ENCODE peak calls at places on chromosomes 3 and 15, in five cellular contexts. D, N, I, P and O are unnamed samples.

GRCh38 chr3:43960448-43960840 is 269.7 kb downstream of the ABHD5 start:
- DNase-seq in D (no peak), N (no peak), I (no peak), P (no peak), O (no peak)

GRCh38 chr3:121957674-121958419 is 63.6 kb downstream of the SLC15A2 start:
- DNase-seq in D (no peak), N (no peak), I (no peak), P (no peak), O (no peak)

GRCh38 chr3:48157950-48158376 is 30.3 kb downstream of the CDC25A start:
- DNase-seq in D (no peak), N (no peak), I (peak; percentile 14), P (peak; percentile 64), O (peak; percentile 54)

GRCh38 chr3:171615281-171615680 is 155.1 kb upstream of the TNIK start:
- DNase-seq in D (no peak), N (no peak), I (no peak), P (no peak), O (no peak)

GRCh38 chr3:25589783-25590258 is 74.9 kb downstream of the TOP2B start:
- DNase-seq in D (peak; percentile 80), N (no peak), I (no peak), P (no peak), O (no peak)

GRCh38 chr15:89937365-89938355 is 24.9 kb upstream of the ARPIN start:
- DNase-seq in D (no peak), N (no peak), I (no peak), P (no peak), O (no peak)

GRCh38 chr3:156425651-156426050 is 129.3 kb downstream of the SSR3 start:
- DNase-seq in D (no peak), N (no peak), I (no peak), P (no peak), O (no peak)

GRCh38 chr15:35725353-35725752 is 179.4 kb upstream of the DPH6 start:
- DNase-seq in D (no peak), N (no peak), I (no peak), P (no peak), O (no peak)

GRCh38 chr3:134093906-134094305 is 64.2 kb upstream of the SLCO2A1 start:
- DNase-seq in D (no peak), N (no peak), I (no peak), P (no peak), O (no peak)

GRCh38 chr3:79564192-79564591 is 203.6 kb downstream of the ROBO1 start:
- DNase-seq in D (no peak), N (no peak), I (no peak), P (no peak), O (peak; percentile 17)

GRCh38 chr3:117054551-117054950 is 345.0 kb downstream of the TUSC7 start:
- DNase-seq in D (no peak), N (no peak), I (no peak), P (no peak), O (no peak)

GRCh38 chr15:90162956-90163355 is 38.2 kb upstream of the SEMA4B start:
- DNase-seq in D (no peak), N (no peak), I (no peak), P (no peak), O (no peak)

GRCh38 chr15:78325092-78325843 is 14.9 kb upstream of the CRABP1 start:
- DNase-seq in D (no peak), N (no peak), I (no peak), P (peak; percentile 33), O (no peak)

GRCh38 chr3:123660900-123661299 is 76.0 kb upstream of the HACD2 start:
- DNase-seq in D (peak; percentile 93), N (no peak), I (no peak), P (peak; percentile 91), O (no peak)

GRCh38 chr3:194029846-194030245 is 106.1 kb upstream of the HES1 start:
- DNase-seq in D (no peak), N (no peak), I (no peak), P (no peak), O (no peak)

GRCh38 chr15:65939901-65940617 is 70.8 kb downstream of the RAB11A start:
- DNase-seq in D (peak; percentile 85), N (peak; percentile 70), I (no peak), P (peak; percentile 30), O (no peak)

GRCh38 chr15:31106495-31107300 is 5.2 kb upstream of the TRPM1 start:
- DNase-seq in D (no peak), N (no peak), I (no peak), P (no peak), O (no peak)

GRCh38 chr15:28273468-28273867 is 48.5 kb downstream of the HERC2 start:
- DNase-seq in D (no peak), N (no peak), I (no peak), P (no peak), O (no peak)

GRCh38 chr15:53978248-53978906 is at the start of gene UNC13C:
- DNase-seq in D (no peak), N (no peak), I (no peak), P (peak; percentile 10), O (no peak)

GRCh38 chr3:164418426-164418825 is 659.9 kb downstream of the SI start:
- DNase-seq in D (no peak), N (no peak), I (no peak), P (no peak), O (no peak)

GRCh38 chr3:50160561-50160983 is 5.4 kb downstream of the SEMA3F start:
- DNase-seq in D (no peak), N (no peak), I (no peak), P (peak; percentile 68), O (no peak)

GRCh38 chr15:65195542-65196026 is 10.4 kb upstream of the CLPX start:
- DNase-seq in D (no peak), N (no peak), I (no peak), P (no peak), O (no peak)

GRCh38 chr15:40936709-40937666 is 7.8 kb downstream of the DLL4 start:
- DNase-seq in D (no peak), N (no peak), I (no peak), P (no peak), O (no peak)

GRCh38 chr15:60744826-60745225 is 265.9 kb upstream of the ICE2 start:
- DNase-seq in D (no peak), N (no peak), I (no peak), P (peak; percentile 62), O (no peak)

GRCh38 chr3:149122716-149123578 is 6.5 kb upstream of the HPS3 start:
- DNase-seq in D (no peak), N (no peak), I (no peak), P (no peak), O (no peak)

GRCh38 chr3:57402675-57403074 is 110.2 kb upstream of the ASB14 start:
- DNase-seq in D (no peak), N (no peak), I (no peak), P (no peak), O (no peak)

GRCh38 chr3:129211345-129211744 is 27.6 kb upstream of the CNBP start:
- DNase-seq in D (no peak), N (no peak), I (no peak), P (no peak), O (no peak)

GRCh38 chr3:136385457-136385856 is 135.3 kb downstream of the PCCB start:
- DNase-seq in D (no peak), N (no peak), I (no peak), P (no peak), O (peak; percentile 23)

GRCh38 chr15:62469478-62469873 is 304.4 kb upstream of the C2CD4B start:
- DNase-seq in D (no peak), N (no peak), I (no peak), P (no peak), O (no peak)

GRCh38 chr15:89794627-89795241 is 18.6 kb downstream of the MESP2 start:
- DNase-seq in D (peak; percentile 27), N (no peak), I (no peak), P (no peak), O (no peak)

GRCh38 chr15:75455424-75455981 is 4.0 kb upstream of the SIN3A start:
- DNase-seq in D (peak; percentile 96), N (peak; percentile 65), I (peak; percentile 78), P (peak; percentile 88), O (peak; percentile 87)